ENCODE peak calls at places on chromosomes 13 and 19, in nine cellular contexts. D is PC-9, L is lower lobe of right lung, E is upper lobe of left lung, X is left lung, N is RWPE2, T is cardiac muscle cell, O is hepatocyte, B is transverse colon. Y is an unnamed sample.

GRCh38 chr13:72875233-72875632 is 93.3 kb downstream of the PIBF1 start:
- DNase-seq in D (no peak), L (no peak), E (no peak), X (no peak), N (no peak), T (no peak), O (no peak), B (no peak), Y (no peak)

GRCh38 chr19:14138576-14139265 is 2.3 kb upstream of the ASF1B start:
- DNase-seq in D (no peak), L (no peak), E (no peak), X (no peak), N (no peak), T (peak; percentile 39), O (no peak), B (no peak), Y (no peak)

GRCh38 chr13:97364827-97365226 is 69.1 kb upstream of the RAP2A start:
- DNase-seq in D (no peak), L (no peak), E (no peak), X (no peak), N (no peak), T (no peak), O (no peak), B (no peak), Y (no peak)

GRCh38 chr13:111925146-111925875 is 141.6 kb upstream of the SOX1 start:
- DNase-seq in D (no peak), L (no peak), E (no peak), X (no peak), N (no peak), T (no peak), O (no peak), B (no peak), Y (no peak)

GRCh38 chr19:14167594-14168138 is 31.3 kb upstream of the ASF1B start:
- DNase-seq in D (no peak), L (no peak), E (no peak), X (no peak), N (no peak), T (no peak), O (no peak), B (no peak), Y (no peak)

GRCh38 chr13:40386586-40386985 is 279.9 kb downstream of the FOXO1 start:
- DNase-seq in D (no peak), L (no peak), E (no peak), X (no peak), N (no peak), T (no peak), O (no peak), B (no peak), Y (no peak)

GRCh38 chr13:113474179-113474578 is 16.3 kb downstream of the DCUN1D2 start:
- DNase-seq in D (no peak), L (peak; percentile 69), E (no peak), X (no peak), N (no peak), T (no peak), O (no peak), B (peak; percentile 23), Y (peak; percentile 25)

GRCh38 chr13:113499936-113500335 is 9.4 kb upstream of the DCUN1D2 start:
- DNase-seq in D (no peak), L (no peak), E (no peak), X (no peak), N (no peak), T (no peak), O (no peak), B (no peak), Y (no peak)

GRCh38 chr13:22427041-22427440 is 753.7 kb upstream of the SGCG start:
- DNase-seq in D (no peak), L (no peak), E (no peak), X (no peak), N (no peak), T (no peak), O (no peak), B (no peak), Y (no peak)
- TF ChIP-seq CTCF in D (no peak), L (no peak), E (no peak), X (no peak), N (no peak), T (no peak), O (no peak), B (no peak), Y (no peak)

DNA sequence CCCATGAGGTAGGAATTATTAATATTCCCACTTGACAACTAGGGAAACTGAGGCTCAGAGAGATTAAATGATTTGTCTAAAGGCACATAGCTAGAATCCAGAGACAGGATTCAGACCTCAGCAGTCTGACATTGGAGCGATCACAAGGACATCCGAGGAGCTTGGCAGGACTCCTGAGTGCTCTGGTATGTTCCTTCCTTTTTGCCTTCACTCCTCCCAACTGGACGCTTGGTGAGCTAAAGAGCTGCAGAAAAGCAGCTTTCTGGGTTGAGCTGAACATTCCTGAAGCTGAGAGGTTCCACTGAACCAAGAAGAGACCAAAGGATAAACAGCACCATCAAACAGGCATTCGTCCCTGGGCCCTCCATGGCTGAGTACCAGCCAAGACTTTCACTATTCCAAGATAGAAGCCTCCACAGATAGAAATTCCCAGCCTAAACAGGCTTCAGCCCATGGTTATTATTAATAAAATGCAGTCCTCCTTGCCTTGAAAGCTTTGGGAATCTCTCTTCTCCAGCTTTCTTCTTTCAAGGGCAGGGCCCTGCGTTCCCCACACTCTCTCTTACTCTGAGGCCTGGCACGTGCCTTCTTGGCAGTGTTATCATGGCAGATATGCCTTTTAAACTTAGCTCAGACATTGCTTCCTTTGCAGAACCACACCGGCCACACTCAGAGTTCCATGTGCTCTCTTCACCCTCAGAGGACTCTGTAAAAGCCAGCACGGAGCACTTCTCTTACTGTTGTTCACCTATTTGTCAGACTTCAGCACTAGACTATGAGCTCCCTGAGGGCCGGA is 97.1 kb downstream of the CYSLTR2 start:
- DNase-seq in D (no peak), L (no peak), E (no peak), X (no peak), N (no peak), T (no peak), O (no peak), B (peak; percentile 24), Y (no peak)
- H3K27ac ChIP-seq in D (no peak overlapping the region), L (peak overlapping the region; percentile 51), E (no peak overlapping the region), X (no peak overlapping the region), N (no peak overlapping the region), T (no peak overlapping the region), O (peak overlapping the region; percentile 56), B (peak overlapping the region; percentile 73), Y (no peak overlapping the region)

DNA sequence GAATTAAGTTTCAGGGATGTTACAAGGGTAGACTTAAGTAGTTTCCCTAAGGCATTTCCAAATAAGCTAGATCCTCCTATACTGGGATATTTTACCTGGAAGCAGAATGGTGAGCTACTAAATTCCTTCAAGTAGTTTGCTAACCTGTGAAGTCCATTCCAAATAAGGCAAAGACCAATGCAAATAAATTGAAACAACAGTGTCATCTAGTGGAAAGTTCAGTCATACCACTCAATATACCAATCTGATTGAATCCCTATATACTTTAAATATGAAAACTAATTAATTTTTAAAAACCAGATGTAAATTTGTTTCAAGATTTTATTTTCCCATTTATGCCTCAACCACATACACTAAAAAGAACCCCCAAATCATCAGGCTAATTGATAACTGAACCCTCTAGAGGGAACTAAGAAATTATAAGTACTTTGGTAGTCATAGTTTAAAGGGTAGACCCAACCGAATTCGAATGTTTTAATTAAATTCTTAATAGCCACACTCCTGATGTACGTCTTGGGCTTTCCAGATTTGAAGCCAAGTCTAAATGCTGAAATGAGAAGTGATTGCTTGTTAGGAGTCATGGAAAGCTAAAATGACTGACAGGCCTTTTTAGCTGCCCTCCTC is 223.7 kb downstream of the TBC1D4 start:
- DNase-seq in D (peak; percentile 44), L (no peak), E (no peak), X (no peak), N (no peak), T (peak; percentile 54), O (peak; percentile 38), B (no peak), Y (peak; percentile 13)
- TF ChIP-seq CTCF in D (peak; percentile 72), L (peak; percentile 56), E (peak; percentile 32), X (peak; percentile 55), N (peak; percentile 90), T (peak; percentile 69), O (peak; percentile 72), B (peak; percentile 30), Y (peak; percentile 80)

GRCh38 chr19:42268704-42269517 is at the start of gene CIC:
- DNase-seq in D (peak; percentile 100), L (peak; percentile 99), E (peak; percentile 98), X (peak; percentile 97), N (peak; percentile 100), T (peak; percentile 100), O (peak; percentile 100), B (peak; percentile 100), Y (peak; percentile 96)
- H3K27ac ChIP-seq in D (peak within 1 kb of the TSS; percentile 70), L (peak within 1 kb of the TSS; percentile 97), E (peak within 1 kb of the TSS; percentile 96), X (peak within 1 kb of the TSS; percentile 96), N (peak within 1 kb of the TSS; percentile 98), T (peak within 1 kb of the TSS; percentile 98), O (peak within 1 kb of the TSS; percentile 89), B (peak within 1 kb of the TSS; percentile 99), Y (peak within 1 kb of the TSS; percentile 100)

GRCh38 chr13:67048084-67048792 is 181.9 kb downstream of the PCDH9 start:
- DNase-seq in D (no peak), L (no peak), E (no peak), X (no peak), N (no peak), T (no peak), O (peak; percentile 15), B (no peak), Y (no peak)
- TF ChIP-seq CTCF in D (no peak), L (no peak), E (no peak), X (no peak), N (no peak), T (peak; percentile 19), O (peak; percentile 7), B (no peak), Y (no peak)

GRCh38 chr19:34471906-34472305 is 9.7 kb upstream of the WTIP start:
- DNase-seq in D (no peak), L (no peak), E (no peak), X (no peak), N (no peak), T (no peak), O (no peak), B (no peak), Y (no peak)
- H3K27ac ChIP-seq in D (no peak overlapping the region), L (no peak overlapping the region), E (no peak overlapping the region), X (no peak overlapping the region), N (no peak overlapping the region), T (peak overlapping the region; percentile 14), O (no peak overlapping the region), B (no peak overlapping the region), Y (peak overlapping the region; percentile 67)

Y was measured in RWPE1.